ENCODE peak calls at places on chromosomes 3 and 15, in nine cellular contexts. P is lung; I is left lung; G is heart left ventricle; T is sigmoid colon; W is CD8-positive, alpha-beta memory T cell; Y is HepG2; S is transverse colon; E is adrenal gland. C is an unnamed sample.

GRCh38 chr3:58009026-58009748 is 965 bp downstream of the FLNB start:
- DNase-seq in P (peak; percentile 41), I (peak; percentile 87), G (peak; percentile 39), T (peak; percentile 67), W (peak; percentile 10), Y (no peak), S (peak; percentile 73), E (no peak), C (no peak)

GRCh38 chr3:181757694-181758306 is 46.1 kb downstream of the SOX2 start:
- DNase-seq in P (no peak), I (no peak), G (no peak), T (no peak), W (no peak), Y (no peak), S (no peak), E (no peak), C (no peak)

GRCh38 chr3:188231454-188231853 is 77.5 kb downstream of the LPP start:
- DNase-seq in P (no peak), I (no peak), G (no peak), T (peak; percentile 71), W (no peak), Y (no peak), S (no peak), E (no peak), C (no peak)

GRCh38 chr3:8755564-8756237 is 13.7 kb downstream of the OXTR start:
- DNase-seq in P (no peak), I (no peak), G (no peak), T (no peak), W (no peak), Y (peak; percentile 25), S (no peak), E (no peak), C (peak; percentile 47)

GRCh38 chr3:12170207-12170606 is 11.5 kb upstream of the TIMP4 start:
- DNase-seq in P (no peak), I (no peak), G (no peak), T (peak; percentile 62), W (no peak), Y (no peak), S (no peak), E (no peak), C (no peak)

GRCh38 chr3:21356402-21356801 is 394.6 kb downstream of the ZNF385D start:
- DNase-seq in P (no peak), I (no peak), G (no peak), T (no peak), W (no peak), Y (no peak), S (no peak), E (no peak), C (no peak)

GRCh38 chr3:12556723-12557471 is at the start of gene MKRN2:
- DNase-seq in P (peak; percentile 89), I (peak; percentile 97), G (peak; percentile 89), T (peak; percentile 93), W (peak; percentile 83), Y (peak; percentile 64), S (peak; percentile 91), E (peak; percentile 89), C (peak; percentile 91)

GRCh38 chr3:27326211-27326948 is 42.8 kb downstream of the NEK10 start:
- DNase-seq in P (no peak), I (no peak), G (peak; percentile 44), T (peak; percentile 86), W (no peak), Y (no peak), S (peak; percentile 25), E (no peak), C (no peak)

GRCh38 chr15:52783929-52784798 is 6.0 kb downstream of the ONECUT1 start:
- DNase-seq in P (no peak), I (peak; percentile 73), G (no peak), T (no peak), W (no peak), Y (no peak), S (no peak), E (no peak), C (peak; percentile 56)

GRCh38 chr3:120688121-120688520 is 6.1 kb upstream of the HGD start:
- DNase-seq in P (no peak), I (no peak), G (no peak), T (no peak), W (no peak), Y (no peak), S (no peak), E (no peak), C (no peak)

GRCh38 chr15:78841891-78842290 is 30.6 kb upstream of the ADAMTS7 start:
- DNase-seq in P (no peak), I (no peak), G (no peak), T (no peak), W (no peak), Y (no peak), S (no peak), E (no peak), C (no peak)

GRCh38 chr3:177284383-177284881 is 87.2 kb upstream of the TBL1XR1 start:
- DNase-seq in P (peak; percentile 60), I (no peak), G (no peak), T (peak; percentile 83), W (no peak), Y (peak; percentile 35), S (peak; percentile 59), E (peak; percentile 43), C (peak; percentile 86)

GRCh38 chr15:60530653-60531052 is 51.7 kb upstream of the ICE2 start:
- DNase-seq in P (no peak), I (no peak), G (no peak), T (no peak), W (no peak), Y (no peak), S (no peak), E (no peak), C (no peak)
- H3K4me1 ChIP-seq in P (peaks cover 13% of the 10 kb centered on the region), I (peaks cover 6% of the 10 kb centered on the region), G (no peaks in the 10 kb centered on the region), T (no peaks in the 10 kb centered on the region), W (peaks cover 51% of the 10 kb centered on the region), Y (peaks cover 23% of the 10 kb centered on the region), S (no peaks in the 10 kb centered on the region), E (peaks cover 59% of the 10 kb centered on the region), C (no peaks in the 10 kb centered on the region)

DNA sequence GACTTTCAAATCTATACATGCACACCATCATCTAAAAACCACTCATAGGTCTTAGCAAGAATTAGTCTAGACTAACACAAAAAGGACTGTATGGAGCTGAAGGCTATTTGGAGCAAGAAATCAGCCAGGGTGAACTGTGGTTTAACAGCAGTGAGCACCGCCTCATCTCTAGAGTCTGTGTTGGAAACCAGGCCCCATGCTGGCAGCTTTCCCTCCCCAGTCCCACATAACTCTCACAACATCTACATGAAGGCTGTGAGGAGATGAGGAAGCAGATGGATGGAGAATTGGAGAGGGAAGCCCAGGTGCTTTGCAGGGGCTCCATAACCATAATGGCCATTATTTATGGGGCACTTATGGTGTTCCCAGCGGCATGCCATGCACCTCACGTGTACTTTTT is 133.2 kb upstream of the TOPAZ1 start:
- DNase-seq in P (no peak), I (no peak), G (no peak), T (no peak), W (no peak), Y (no peak), S (no peak), E (no peak), C (no peak)
- H3K4me1 ChIP-seq in P (no peaks in the 10 kb centered on the region), I (peaks cover 3% of the 10 kb centered on the region), G (no peaks in the 10 kb centered on the region), T (no peaks in the 10 kb centered on the region), W (no peaks in the 10 kb centered on the region), Y (no peaks in the 10 kb centered on the region), S (no peaks in the 10 kb centered on the region), E (no peaks in the 10 kb centered on the region), C (peaks cover 26% of the 10 kb centered on the region)

GRCh38 chr3:42055291-42055690 is 35.9 kb upstream of the TRAK1 start:
- DNase-seq in P (no peak), I (no peak), G (no peak), T (no peak), W (no peak), Y (peak; percentile 81), S (no peak), E (no peak), C (no peak)
- H3K4me1 ChIP-seq in P (peaks cover 38% of the 10 kb centered on the region), I (peaks cover 45% of the 10 kb centered on the region), G (peaks cover 63% of the 10 kb centered on the region), T (no peaks in the 10 kb centered on the region), W (no peaks in the 10 kb centered on the region), Y (peaks cover 67% of the 10 kb centered on the region), S (peaks cover 50% of the 10 kb centered on the region), E (peaks cover 19% of the 10 kb centered on the region), C (peaks cover 31% of the 10 kb centered on the region)

GRCh38 chr15:70096215-70096974 is 1.3 kb downstream of the TLE3 start:
- DNase-seq in P (peak; percentile 39), I (peak; percentile 89), G (peak; percentile 37), T (peak; percentile 81), W (peak; percentile 41), Y (no peak), S (peak; percentile 61), E (peak; percentile 26), C (peak; percentile 31)
- H3K4me1 ChIP-seq in P (peaks cover 21% of the 10 kb centered on the region), I (peaks cover 77% of the 10 kb centered on the region), G (peaks cover 49% of the 10 kb centered on the region), T (peaks cover 2% of the 10 kb centered on the region), W (peaks cover 68% of the 10 kb centered on the region), Y (peaks cover 69% of the 10 kb centered on the region), S (peaks cover 65% of the 10 kb centered on the region), E (peaks cover 35% of the 10 kb centered on the region), C (peaks cover 37% of the 10 kb centered on the region)

GRCh38 chr15:91855684-91856553 is 2.4 kb downstream of the SLCO3A1 start:
- DNase-seq in P (peak; percentile 62), I (no peak), G (no peak), T (no peak), W (peak; percentile 19), Y (peak; percentile 3), S (peak; percentile 73), E (no peak), C (peak; percentile 64)

GRCh38 chr15:91855241-91855640 is 1.7 kb downstream of the SLCO3A1 start:
- DNase-seq in P (no peak), I (no peak), G (no peak), T (no peak), W (no peak), Y (no peak), S (no peak), E (no peak), C (no peak)

GRCh38 chr15:91853968-91854943 is 748 bp downstream of the SLCO3A1 start:
- DNase-seq in P (peak; percentile 35), I (peak; percentile 92), G (peak; percentile 58), T (peak; percentile 71), W (peak; percentile 45), Y (no peak), S (peak; percentile 57), E (peak; percentile 62), C (peak; percentile 48)

GRCh38 chr15:91853501-91853967 is at the start of gene SLCO3A1:
- DNase-seq in P (peak; percentile 78), I (peak; percentile 96), G (peak; percentile 88), T (peak; percentile 87), W (peak; percentile 77), Y (no peak), S (peak; percentile 79), E (peak; percentile 78), C (peak; percentile 66)

DNA sequence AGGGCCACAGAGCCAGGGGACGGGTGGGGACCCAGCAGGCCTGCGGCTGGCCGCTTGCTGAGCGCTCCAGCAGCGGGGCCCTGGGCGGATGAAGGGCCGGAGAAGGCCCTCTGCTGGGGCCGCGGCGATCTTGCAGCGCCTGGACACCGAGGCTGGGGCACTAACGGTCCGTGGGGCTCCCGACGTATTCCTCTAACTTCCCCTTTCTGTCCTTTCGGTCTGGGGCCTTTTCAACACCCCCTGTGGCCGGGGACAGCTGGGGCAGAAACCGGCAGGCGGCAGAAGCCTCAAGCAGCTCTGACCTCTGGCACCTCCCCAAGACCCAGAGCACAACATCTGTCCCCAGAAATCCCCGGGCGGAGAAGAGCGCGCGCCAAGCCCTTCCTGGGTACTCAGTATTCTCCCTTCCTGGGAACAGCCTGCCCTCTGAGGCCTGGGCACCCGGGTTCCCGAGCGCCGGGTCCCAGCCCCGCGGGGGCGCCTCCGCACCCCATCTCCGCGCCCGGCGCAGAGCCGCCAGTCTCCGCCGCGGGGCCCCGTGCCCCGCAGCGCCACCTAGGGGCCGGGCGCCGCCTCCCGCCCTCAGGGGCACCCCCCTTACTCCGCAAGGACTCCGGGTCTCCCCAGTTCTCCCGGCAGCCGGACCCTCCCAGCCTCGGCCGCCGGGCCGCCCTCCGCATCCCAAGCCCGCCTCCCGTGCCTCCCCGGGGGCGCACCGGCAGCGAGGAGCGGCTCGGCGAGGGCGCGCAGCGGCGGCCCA is 587 bp upstream of the SLCO3A1 start:
- DNase-seq in P (peak; percentile 79), I (peak; percentile 98), G (peak; percentile 84), T (peak; percentile 88), W (peak; percentile 78), Y (peak; percentile 13), S (peak; percentile 79), E (peak; percentile 80), C (peak; percentile 79)
- H3K4me1 ChIP-seq in P (peaks cover 4% of the 10 kb centered on the region), I (peaks cover 52% of the 10 kb centered on the region), G (peaks cover 37% of the 10 kb centered on the region), T (no peaks in the 10 kb centered on the region), W (peaks cover 62% of the 10 kb centered on the region), Y (no peaks in the 10 kb centered on the region), S (peaks cover 23% of the 10 kb centered on the region), E (peaks cover 10% of the 10 kb centered on the region), C (peaks cover 16% of the 10 kb centered on the region)

C was measured in A549.